ENCODE peak calls at places on chromosomes 5 and 9, in seven cellular contexts. One of them, this sample, is unnamed.

GRCh38 chr5:124460666-124461065 is 285.8 kb downstream of the ZNF608 start:
- DNase-seq in HepG2: no peak
- DNase-seq in A549: no peak
- DNase-seq in GM12878: no peak
- DNase-seq in GM23338: no peak
- DNase-seq in SK-N-SH: no peak
- DNase-seq in HCT116: no peak
- DNase-seq in this sample: no peak

GRCh38 chr5:151740336-151740942 is 18.0 kb downstream of the ATOX1 start:
- DNase-seq in GM23338: peak; percentile 89
- DNase-seq in GM12878: no peak
- DNase-seq in HCT116: no peak
- DNase-seq in A549: peak; percentile 78
- DNase-seq in SK-N-SH: peak; percentile 70
- DNase-seq in HepG2: peak; percentile 30
- DNase-seq in this sample: peak; percentile 78

GRCh38 chr5:96614110-96614691 is 48.0 kb upstream of the CAST start:
- DNase-seq in GM12878: peak; percentile 25
- DNase-seq in GM23338: peak; percentile 87
- DNase-seq in HCT116: peak; percentile 79
- DNase-seq in SK-N-SH: peak; percentile 64
- DNase-seq in HepG2: peak; percentile 68
- DNase-seq in A549: peak; percentile 86
- DNase-seq in this sample: peak; percentile 26

GRCh38 chr5:206927-207536 is 10.9 kb downstream of the CCDC127 start:
- DNase-seq in A549: no peak
- DNase-seq in HepG2: no peak
- DNase-seq in GM12878: no peak
- DNase-seq in HCT116: no peak
- DNase-seq in GM23338: no peak
- DNase-seq in SK-N-SH: no peak
- DNase-seq in this sample: peak; percentile 82

GRCh38 chr5:40436535-40437237 is 243.0 kb upstream of the PTGER4 start:
- DNase-seq in HCT116: no peak
- DNase-seq in GM12878: no peak
- DNase-seq in SK-N-SH: no peak
- DNase-seq in HepG2: no peak
- DNase-seq in A549: no peak
- DNase-seq in GM23338: no peak
- DNase-seq in this sample: no peak

GRCh38 chr9:116998305-116998704 is 311.2 kb downstream of the TRIM32 start:
- DNase-seq in A549: no peak
- DNase-seq in GM23338: peak; percentile 67
- DNase-seq in HCT116: no peak
- DNase-seq in HepG2: no peak
- DNase-seq in SK-N-SH: no peak
- DNase-seq in GM12878: no peak
- DNase-seq in this sample: no peak

GRCh38 chr5:109898547-109899544 is 209.1 kb downstream of the MAN2A1 start:
- DNase-seq in HepG2: no peak
- DNase-seq in HCT116: no peak
- DNase-seq in SK-N-SH: no peak
- DNase-seq in GM23338: no peak
- DNase-seq in A549: no peak
- DNase-seq in GM12878: no peak
- DNase-seq in this sample: no peak

GRCh38 chr9:135596211-135596610 is 34.7 kb downstream of the PAEP start:
- DNase-seq in HepG2: no peak
- DNase-seq in GM23338: no peak
- DNase-seq in A549: no peak
- DNase-seq in SK-N-SH: no peak
- DNase-seq in GM12878: no peak
- DNase-seq in HCT116: no peak
- DNase-seq in this sample: no peak

GRCh38 chr5:118956727-118957126 is 31.6 kb downstream of the DTWD2 start:
- DNase-seq in A549: peak; percentile 21
- DNase-seq in HCT116: no peak
- DNase-seq in GM12878: no peak
- DNase-seq in GM23338: peak; percentile 49
- DNase-seq in HepG2: no peak
- DNase-seq in SK-N-SH: peak; percentile 34
- DNase-seq in this sample: no peak

GRCh38 chr5:147306351-147306750 is 71.5 kb downstream of the STK32A start:
- DNase-seq in GM23338: no peak
- DNase-seq in A549: no peak
- DNase-seq in SK-N-SH: no peak
- DNase-seq in GM12878: no peak
- DNase-seq in HepG2: no peak
- DNase-seq in HCT116: no peak
- DNase-seq in this sample: no peak
- H3K4me2 ChIP-seq in GM23338: no peak overlapping the region
- H3K4me2 ChIP-seq in A549: no peak overlapping the region
- H3K4me2 ChIP-seq in SK-N-SH: no peak overlapping the region
- H3K4me2 ChIP-seq in GM12878: no peak overlapping the region
- H3K4me2 ChIP-seq in HepG2: no peak overlapping the region
- H3K4me2 ChIP-seq in HCT116: no peak overlapping the region
- H3K4me2 ChIP-seq in this sample: no peak overlapping the region

GRCh38 chr9:115008536-115008935 is 78.1 kb upstream of the TNFSF8 start:
- DNase-seq in GM12878: no peak
- DNase-seq in SK-N-SH: no peak
- DNase-seq in HepG2: no peak
- DNase-seq in HCT116: no peak
- DNase-seq in GM23338: no peak
- DNase-seq in A549: peak; percentile 51
- DNase-seq in this sample: no peak

GRCh38 chr9:115012476-115012875 is 82.1 kb upstream of the TNFSF8 start:
- DNase-seq in GM12878: no peak
- DNase-seq in HCT116: no peak
- DNase-seq in A549: no peak
- DNase-seq in SK-N-SH: no peak
- DNase-seq in GM23338: no peak
- DNase-seq in HepG2: no peak
- DNase-seq in this sample: no peak

GRCh38 chr9:115004535-115004934 is 74.1 kb upstream of the TNFSF8 start:
- DNase-seq in A549: no peak
- DNase-seq in GM12878: no peak
- DNase-seq in GM23338: no peak
- DNase-seq in HCT116: no peak
- DNase-seq in SK-N-SH: no peak
- DNase-seq in HepG2: no peak
- DNase-seq in this sample: no peak

GRCh38 chr9:115002371-115003120 is 72.2 kb upstream of the TNFSF8 start:
- DNase-seq in GM23338: no peak
- DNase-seq in HCT116: no peak
- DNase-seq in GM12878: no peak
- DNase-seq in A549: no peak
- DNase-seq in HepG2: no peak
- DNase-seq in SK-N-SH: no peak
- DNase-seq in this sample: no peak

DNA sequence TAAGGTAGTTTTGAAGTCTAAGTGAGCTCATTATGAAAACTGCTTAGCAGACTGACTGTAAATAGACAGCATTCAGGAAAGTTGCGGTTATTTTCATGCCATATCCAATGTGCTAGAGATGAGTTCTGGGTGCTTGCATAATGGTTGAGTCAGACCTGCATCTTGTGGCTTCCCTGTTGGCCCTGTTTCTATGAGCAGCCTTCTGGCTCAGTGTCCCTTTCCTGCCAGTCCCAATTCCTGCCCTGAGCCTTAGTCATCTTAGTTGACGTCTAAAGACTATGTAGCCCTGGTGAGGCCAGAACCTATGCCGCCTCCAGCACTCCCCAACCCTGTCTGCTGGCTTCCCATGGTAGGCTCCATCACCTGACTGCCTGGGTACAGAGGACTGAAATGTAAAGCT is 76.3 kb upstream of the TNFSF8 start:
- DNase-seq in GM12878: no peak
- DNase-seq in GM23338: no peak
- DNase-seq in HepG2: no peak
- DNase-seq in HCT116: no peak
- DNase-seq in SK-N-SH: no peak
- DNase-seq in A549: no peak
- DNase-seq in this sample: no peak
- TF ChIP-seq REST in GM12878: no peak
- TF ChIP-seq REST in GM23338: no peak
- TF ChIP-seq REST in HepG2: no peak
- TF ChIP-seq REST in HCT116: no peak
- TF ChIP-seq REST in SK-N-SH: no peak
- TF ChIP-seq REST in A549: no peak
- TF ChIP-seq REST in this sample: no peak

DNA sequence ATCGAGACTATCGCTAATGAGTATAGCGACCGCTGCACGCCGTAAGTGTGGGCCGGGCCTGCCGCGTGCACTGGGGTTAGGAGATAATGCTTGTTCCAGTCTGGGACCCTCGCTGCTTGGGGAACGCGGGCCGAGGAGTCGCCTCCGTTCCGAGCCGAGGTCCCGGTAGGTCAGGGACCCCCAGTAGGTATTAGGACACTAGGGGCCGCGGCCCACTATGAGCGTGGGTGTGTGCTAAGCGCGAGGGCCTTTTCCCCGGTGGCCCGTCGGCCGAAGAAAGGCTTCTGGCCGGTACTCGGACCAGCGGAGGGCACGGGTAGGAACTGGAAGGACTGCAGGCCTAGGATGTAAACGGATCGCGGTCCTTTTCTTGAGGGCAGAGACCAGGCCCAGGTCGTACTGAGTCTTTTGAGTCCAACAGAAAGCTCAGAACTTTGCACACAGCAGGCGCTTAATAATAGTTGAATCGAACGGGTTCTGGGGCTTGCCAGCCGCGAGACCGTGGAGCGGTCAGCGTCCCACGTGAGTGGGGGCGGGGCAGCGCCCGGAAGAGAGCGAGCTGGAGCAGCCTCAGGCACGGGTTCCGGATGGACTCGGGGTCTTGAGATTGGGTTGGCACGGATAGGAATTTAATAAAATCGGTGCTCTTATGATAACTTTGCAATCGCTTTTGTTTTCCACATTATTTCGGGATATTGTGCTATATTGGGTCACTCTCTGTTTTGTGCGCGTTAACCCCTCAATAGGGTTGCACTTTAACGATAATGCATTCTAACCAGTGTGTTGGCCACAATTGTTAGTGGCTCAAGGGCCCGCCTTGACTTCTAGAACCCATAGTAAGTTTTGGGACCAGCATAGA is 733 bp downstream of the HSPA4 start:
- DNase-seq in A549: peak; percentile 52
- DNase-seq in GM23338: peak; percentile 69
- DNase-seq in HCT116: no peak
- DNase-seq in HepG2: no peak
- DNase-seq in GM12878: no peak
- DNase-seq in SK-N-SH: peak; percentile 80
- DNase-seq in this sample: peak; percentile 82
- H3K4me2 ChIP-seq in A549: peak overlapping the region; percentile 88
- H3K4me2 ChIP-seq in GM23338: peak overlapping the region; percentile 88
- H3K4me2 ChIP-seq in HCT116: peak overlapping the region; percentile 88
- H3K4me2 ChIP-seq in HepG2: peak overlapping the region; percentile 87
- H3K4me2 ChIP-seq in GM12878: peak overlapping the region; percentile 80
- H3K4me2 ChIP-seq in SK-N-SH: peak overlapping the region; percentile 96
- H3K4me2 ChIP-seq in this sample: peak overlapping the region; percentile 95

GRCh38 chr9:34993502-34994428 is 4.2 kb downstream of the DNAJB5 start:
- DNase-seq in HCT116: no peak
- DNase-seq in HepG2: no peak
- DNase-seq in A549: no peak
- DNase-seq in GM23338: peak; percentile 59
- DNase-seq in GM12878: no peak
- DNase-seq in SK-N-SH: peak; percentile 74
- DNase-seq in this sample: no peak
- TF ChIP-seq REST in HCT116: no peak
- TF ChIP-seq REST in HepG2: no peak
- TF ChIP-seq REST in A549: no peak
- TF ChIP-seq REST in GM23338: no peak
- TF ChIP-seq REST in GM12878: no peak
- TF ChIP-seq REST in SK-N-SH: no peak
- TF ChIP-seq REST in this sample: no peak

GRCh38 chr9:105418588-105419108 is 29.2 kb upstream of the FSD1L start:
- DNase-seq in SK-N-SH: no peak
- DNase-seq in GM12878: no peak
- DNase-seq in GM23338: no peak
- DNase-seq in HCT116: no peak
- DNase-seq in A549: no peak
- DNase-seq in HepG2: peak; percentile 98
- DNase-seq in this sample: no peak

GRCh38 chr9:105416840-105417239 is 31.0 kb upstream of the FSD1L start:
- DNase-seq in SK-N-SH: no peak
- DNase-seq in GM23338: no peak
- DNase-seq in HCT116: no peak
- DNase-seq in GM12878: no peak
- DNase-seq in A549: no peak
- DNase-seq in HepG2: no peak
- DNase-seq in this sample: no peak

GRCh38 chr9:105419981-105420597 is 27.7 kb upstream of the FSD1L start:
- DNase-seq in SK-N-SH: no peak
- DNase-seq in A549: no peak
- DNase-seq in GM12878: no peak
- DNase-seq in GM23338: no peak
- DNase-seq in HCT116: no peak
- DNase-seq in HepG2: no peak
- DNase-seq in this sample: no peak

GRCh38 chr9:105413486-105414068 is 34.3 kb upstream of the FSD1L start:
- DNase-seq in HepG2: peak; percentile 47
- DNase-seq in GM12878: no peak
- DNase-seq in HCT116: peak; percentile 33
- DNase-seq in SK-N-SH: peak; percentile 31
- DNase-seq in A549: peak; percentile 58
- DNase-seq in GM23338: peak; percentile 44
- DNase-seq in this sample: no peak

GRCh38 chr9:105415344-105415980 is 32.4 kb upstream of the FSD1L start:
- DNase-seq in SK-N-SH: peak; percentile 72
- DNase-seq in A549: peak; percentile 53
- DNase-seq in GM12878: no peak
- DNase-seq in HepG2: peak; percentile 62
- DNase-seq in GM23338: peak; percentile 90
- DNase-seq in HCT116: peak; percentile 50
- DNase-seq in this sample: peak; percentile 73
- H3K4me2 ChIP-seq in SK-N-SH: peak overlapping the region; percentile 43
- H3K4me2 ChIP-seq in A549: peak overlapping the region; percentile 59
- H3K4me2 ChIP-seq in GM12878: no peak overlapping the region
- H3K4me2 ChIP-seq in HepG2: peak overlapping the region; percentile 67
- H3K4me2 ChIP-seq in GM23338: peak overlapping the region; percentile 67
- H3K4me2 ChIP-seq in HCT116: peak overlapping the region; percentile 12
- H3K4me2 ChIP-seq in this sample: no peak overlapping the region

GRCh38 chr9:128113526-128114325 is 13.8 kb downstream of the PTGES2 start:
- DNase-seq in SK-N-SH: no peak
- DNase-seq in GM12878: no peak
- DNase-seq in HCT116: no peak
- DNase-seq in HepG2: no peak
- DNase-seq in A549: no peak
- DNase-seq in GM23338: no peak
- DNase-seq in this sample: no peak

GRCh38 chr9:128117613-128118471 is 9.7 kb downstream of the PTGES2 start:
- DNase-seq in GM12878: no peak
- DNase-seq in HepG2: peak; percentile 78
- DNase-seq in SK-N-SH: peak; percentile 91
- DNase-seq in A549: peak; percentile 90
- DNase-seq in HCT116: peak; percentile 74
- DNase-seq in GM23338: peak; percentile 94
- DNase-seq in this sample: peak; percentile 74

GRCh38 chr9:128116104-128117083 is 11.1 kb downstream of the PTGES2 start:
- DNase-seq in GM23338: no peak
- DNase-seq in HCT116: no peak
- DNase-seq in GM12878: no peak
- DNase-seq in SK-N-SH: no peak
- DNase-seq in A549: no peak
- DNase-seq in HepG2: no peak
- DNase-seq in this sample: no peak

GRCh38 chr9:128114326-128115186 is 13.0 kb downstream of the PTGES2 start:
- DNase-seq in SK-N-SH: no peak
- DNase-seq in HCT116: no peak
- DNase-seq in A549: no peak
- DNase-seq in HepG2: no peak
- DNase-seq in GM12878: no peak
- DNase-seq in GM23338: no peak
- DNase-seq in this sample: no peak

GRCh38 chr9:128115187-128116103 is 12.1 kb downstream of the PTGES2 start:
- DNase-seq in SK-N-SH: no peak
- DNase-seq in GM12878: no peak
- DNase-seq in A549: no peak
- DNase-seq in HepG2: peak; percentile 83
- DNase-seq in HCT116: no peak
- DNase-seq in GM23338: no peak
- DNase-seq in this sample: peak; percentile 94
- TF ChIP-seq REST in SK-N-SH: no peak
- TF ChIP-seq REST in GM12878: no peak
- TF ChIP-seq REST in A549: no peak
- TF ChIP-seq REST in HepG2: no peak
- TF ChIP-seq REST in HCT116: no peak
- TF ChIP-seq REST in GM23338: no peak
- TF ChIP-seq REST in this sample: no peak

This sample was measured in K562.